ENCODE peak calls at places on chromosome 18, in seven cellular contexts. F is ovary, B is DND-41, Y is pancreas, D is neural progenitor cell, L is psoas muscle, T is mucosa of descending colon. E is an unnamed sample. For H3K4me1, the result is how much of the 10 kb centered on the place peaks cover.

GRCh38 chr18:78701753-78702409 is 277.7 kb upstream of the SALL3 start:
- DNase-seq in F (no peak), B (no peak), Y (no peak), D (no peak), L (no peak), T (no peak), E (no peak)

GRCh38 chr18:63850010-63850409 is 37.5 kb upstream of the SERPINB2 start:
- DNase-seq in F (no peak), B (peak), Y (no peak), D (peak), L (no peak), T (no peak), E (no peak)

GRCh38 chr18:57798713-57799373 is 4.3 kb downstream of the ATP8B1 start:
- DNase-seq in F (no peak), B (no peak), Y (no peak), D (no peak), L (no peak), T (no peak), E (no peak)

GRCh38 chr18:10834128-10834815 is 308.4 kb downstream of the NAPG start:
- DNase-seq in F (no peak), B (no peak), Y (no peak), D (no peak), L (no peak), T (no peak), E (no peak)

GRCh38 chr18:21914739-21915319 is 174.2 kb downstream of the MIB1 start:
- DNase-seq in F (no peak), B (no peak), Y (peak), D (peak), L (no peak), T (no peak), E (no peak)

GRCh38 chr18:31511098-31511497 is 13.1 kb downstream of the DSG2 start:
- DNase-seq in F (no peak), B (no peak), Y (no peak), D (no peak), L (no peak), T (no peak), E (no peak)

GRCh38 chr18:54181856-54182612 is 42.4 kb downstream of the MBD2 start:
- DNase-seq in F (no peak), B (no peak), Y (no peak), D (no peak), L (no peak), T (no peak), E (no peak)

GRCh38 chr18:73283788-73284187 is 416.0 kb upstream of the NETO1 start:
- DNase-seq in F (no peak), B (no peak), Y (no peak), D (no peak), L (no peak), T (no peak), E (no peak)

GRCh38 chr18:23825978-23826405 is 136.7 kb downstream of the LAMA3 start:
- DNase-seq in F (peak), B (peak), Y (no peak), D (no peak), L (peak), T (no peak), E (peak)

GRCh38 chr18:50611529-50611941 is 51.6 kb downstream of the MAPK4 start:
- DNase-seq in F (no peak), B (no peak), Y (no peak), D (no peak), L (no peak), T (no peak), E (no peak)

GRCh38 chr18:37364237-37364636 is 201.4 kb downstream of the CELF4 start:
- DNase-seq in F (no peak), B (no peak), Y (peak), D (no peak), L (peak), T (no peak), E (no peak)

GRCh38 chr18:74252032-74252380 is 39.8 kb downstream of the CYB5A start:
- DNase-seq in F (peak), B (no peak), Y (no peak), D (no peak), L (no peak), T (no peak), E (no peak)

GRCh38 chr18:48064978-48065600 is 134.6 kb upstream of the SMAD2 start:
- DNase-seq in F (no peak), B (no peak), Y (no peak), D (no peak), L (no peak), T (no peak), E (no peak)

GRCh38 chr18:61019902-61020301 is 313.3 kb upstream of the CDH20 start:
- DNase-seq in F (no peak), B (no peak), Y (no peak), D (no peak), L (no peak), T (no peak), E (no peak)

GRCh38 chr18:4125246-4125938 is 329.7 kb downstream of the DLGAP1 start:
- DNase-seq in F (no peak), B (no peak), Y (no peak), D (peak), L (peak), T (no peak), E (no peak)

GRCh38 chr18:75139226-75139911 is 69.6 kb downstream of the PTGR3 start:
- DNase-seq in F (no peak), B (no peak), Y (no peak), D (no peak), L (no peak), T (no peak), E (no peak)

GRCh38 chr18:50203801-50204604 is 9.1 kb upstream of the MYO5B start:
- DNase-seq in F (no peak), B (no peak), Y (peak), D (peak), L (peak), T (no peak), E (no peak)

GRCh38 chr18:39667905-39668304 is 2102.3 kb upstream of the CELF4 start:
- DNase-seq in F (no peak), B (no peak), Y (no peak), D (no peak), L (no peak), T (no peak), E (no peak)

GRCh38 chr18:45540146-45540545 is 75.1 kb upstream of the SLC14A2 start:
- DNase-seq in F (no peak), B (no peak), Y (no peak), D (no peak), L (no peak), T (no peak), E (no peak)

GRCh38 chr18:45538444-45538843 is 76.8 kb upstream of the SLC14A2 start:
- DNase-seq in F (no peak), B (no peak), Y (no peak), D (no peak), L (no peak), T (no peak), E (no peak)

GRCh38 chr18:45541421-45541820 is 73.9 kb upstream of the SLC14A2 start:
- DNase-seq in F (no peak), B (no peak), Y (no peak), D (no peak), L (no peak), T (no peak), E (no peak)

GRCh38 chr18:45542043-45542442 is 73.2 kb upstream of the SLC14A2 start:
- DNase-seq in F (no peak), B (no peak), Y (no peak), D (no peak), L (no peak), T (no peak), E (no peak)

DNA sequence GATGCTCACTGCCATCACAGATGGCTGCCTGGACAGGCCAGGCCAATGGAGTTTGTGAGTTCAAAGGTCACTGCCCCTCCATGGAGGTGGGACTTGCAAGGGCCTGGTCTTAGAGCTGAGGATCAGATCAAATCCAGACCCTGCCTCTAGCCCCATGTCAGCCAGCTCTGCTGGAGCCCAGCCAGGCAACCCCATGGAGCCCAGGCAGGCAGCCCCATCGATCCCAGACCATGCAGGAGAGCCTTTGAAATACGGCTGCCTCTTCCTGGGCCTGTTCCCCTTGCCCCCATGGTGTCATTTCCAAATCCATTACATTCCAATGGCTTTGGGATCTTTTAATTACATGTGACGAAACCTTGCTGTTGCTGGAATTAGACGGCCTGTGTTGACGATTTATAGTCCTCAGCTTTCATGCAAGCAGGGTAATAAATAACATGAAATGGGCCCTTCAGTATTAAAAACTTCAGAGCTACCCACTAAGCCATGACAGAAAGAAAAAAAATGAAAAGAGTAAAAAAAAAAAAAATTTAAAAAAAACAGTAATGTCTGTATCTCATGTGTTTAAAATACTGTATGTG is 75.8 kb upstream of the SLC14A2 start:
- DNase-seq in F (no peak), B (no peak), Y (no peak), D (no peak), L (no peak), T (no peak), E (no peak)
- H3K4me1 ChIP-seq in F (under half), B (under half), Y (under half), D (under half), L (under half), T (under half), E (under half)

GRCh38 chr18:80088823-80089222 is 20.2 kb upstream of the ADNP2 start:
- DNase-seq in F (no peak), B (no peak), Y (no peak), D (no peak), L (no peak), T (no peak), E (no peak)

GRCh38 chr18:80086281-80086680 is 22.8 kb upstream of the ADNP2 start:
- DNase-seq in F (no peak), B (no peak), Y (no peak), D (no peak), L (no peak), T (no peak), E (no peak)

GRCh38 chr18:80088036-80088435 is 21.0 kb upstream of the ADNP2 start:
- DNase-seq in F (no peak), B (no peak), Y (no peak), D (no peak), L (no peak), T (no peak), E (no peak)
- H3K4me3 ChIP-seq in F (no peak), B (no peak), Y (no peak), D (no peak), L (no peak), T (no peak), E (no peak)

GRCh38 chr18:7111134-7111533 is 6.5 kb downstream of the LAMA1 start:
- DNase-seq in F (no peak), B (no peak), Y (no peak), D (no peak), L (no peak), T (no peak), E (no peak)

GRCh38 chr18:7117390-7118355 is at the start of gene LAMA1:
- DNase-seq in F (peak), B (no peak), Y (peak), D (peak), L (peak), T (no peak), E (no peak)

GRCh38 chr18:7116001-7116831 is 1.4 kb downstream of the LAMA1 start:
- DNase-seq in F (no peak), B (no peak), Y (no peak), D (peak), L (no peak), T (no peak), E (no peak)

GRCh38 chr18:7122376-7122775 is 4.8 kb upstream of the LAMA1 start:
- DNase-seq in F (no peak), B (no peak), Y (no peak), D (no peak), L (no peak), T (no peak), E (no peak)

GRCh38 chr18:7116832-7117389 is 686 bp downstream of the LAMA1 start:
- DNase-seq in F (no peak), B (no peak), Y (no peak), D (peak), L (peak), T (no peak), E (no peak)
- TF ChIP-seq CTCF in F (no peak), B (no peak), Y (no peak), D (peak), L (no peak), T (no peak), E (no peak)

DNA sequence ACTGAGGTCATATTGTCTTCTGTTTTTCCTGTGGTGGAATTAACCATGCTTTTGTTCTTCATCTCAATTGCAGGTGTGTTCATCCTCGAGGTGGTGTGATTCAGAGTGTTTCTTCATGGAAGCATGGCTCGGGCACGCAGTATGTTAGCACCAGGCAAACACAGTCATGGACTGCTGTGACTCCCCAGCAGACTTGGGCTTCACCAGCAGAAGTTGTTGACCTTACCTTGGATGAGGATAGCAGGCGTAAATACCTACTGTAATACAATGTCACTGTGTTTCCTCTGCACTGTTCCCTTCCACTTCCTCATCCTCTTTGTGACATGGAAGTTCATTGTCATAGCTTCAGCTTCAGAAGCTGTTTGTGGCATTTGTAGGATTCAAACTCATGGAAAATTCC is 158.7 kb downstream of the HAUS1 start:
- DNase-seq in F (no peak), B (no peak), Y (no peak), D (no peak), L (no peak), T (no peak), E (no peak)
- H3K4me1 ChIP-seq in F (under half), B (under half), Y (under half), D (under half), L (half or more), T (under half), E (under half)

GRCh38 chr18:13801260-13801601 is 22.7 kb upstream of the MC5R start:
- DNase-seq in F (no peak), B (no peak), Y (no peak), D (no peak), L (no peak), T (no peak), E (no peak)

GRCh38 chr18:13804305-13804704 is 19.6 kb upstream of the MC5R start:
- DNase-seq in F (no peak), B (no peak), Y (no peak), D (no peak), L (no peak), T (no peak), E (no peak)

GRCh38 chr18:13797157-13797611 is 26.8 kb upstream of the MC5R start:
- DNase-seq in F (no peak), B (no peak), Y (no peak), D (no peak), L (no peak), T (no peak), E (no peak)

GRCh38 chr18:13799396-13799795 is 24.6 kb upstream of the MC5R start:
- DNase-seq in F (no peak), B (no peak), Y (no peak), D (no peak), L (no peak), T (no peak), E (no peak)

DNA sequence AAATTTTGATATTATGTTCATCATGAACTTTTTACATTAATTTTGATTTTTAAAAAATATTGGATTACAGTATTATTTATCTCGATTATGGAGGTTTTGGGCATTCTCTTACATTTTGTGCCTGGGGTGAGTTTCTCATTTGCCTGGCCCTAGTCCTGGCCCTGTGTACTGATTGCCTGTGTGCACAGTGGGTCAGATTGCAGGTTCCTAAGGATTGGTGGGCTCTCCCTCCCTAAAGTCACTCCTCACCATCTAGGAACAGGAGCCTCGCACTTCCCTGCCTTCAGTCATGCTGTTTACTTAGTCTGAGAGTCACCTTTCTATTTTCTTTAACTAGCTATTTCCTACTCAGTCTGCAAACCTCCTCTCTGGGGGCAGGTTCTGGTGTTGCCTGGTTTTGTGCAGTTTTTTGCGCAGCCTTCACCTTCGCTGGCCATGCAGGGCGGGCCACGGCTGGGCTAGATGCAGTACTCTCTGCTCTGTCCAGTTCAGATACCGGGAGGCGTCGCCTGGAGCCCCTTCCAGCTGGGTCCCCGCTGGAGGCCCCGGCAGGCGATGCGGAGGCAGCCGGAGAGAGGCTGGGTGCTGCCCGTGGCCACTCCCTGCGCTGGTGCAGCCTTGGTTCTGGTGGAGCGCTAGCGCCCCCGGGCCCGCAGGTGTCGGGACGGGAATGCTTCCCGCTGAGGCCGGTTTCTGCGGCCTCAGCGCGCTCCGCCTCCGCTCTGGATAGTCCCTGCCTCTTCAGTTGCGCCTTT is 23.3 kb upstream of the MC5R start:
- DNase-seq in F (peak), B (no peak), Y (peak), D (peak), L (peak), T (peak), E (peak)
- H3K4me3 ChIP-seq in F (peak), B (no peak), Y (no peak), D (peak), L (peak), T (no peak), E (no peak)

GRCh38 chr18:46623541-46623940 is 33.5 kb downstream of the LOXHD1 start:
- DNase-seq in F (no peak), B (peak), Y (no peak), D (no peak), L (no peak), T (peak), E (no peak)

GRCh38 chr18:46624127-46624526 is 32.9 kb downstream of the LOXHD1 start:
- DNase-seq in F (no peak), B (peak), Y (no peak), D (no peak), L (no peak), T (no peak), E (no peak)

GRCh38 chr18:46622451-46622850 is 34.6 kb downstream of the LOXHD1 start:
- DNase-seq in F (no peak), B (no peak), Y (no peak), D (no peak), L (no peak), T (no peak), E (no peak)

GRCh38 chr18:46621871-46622270 is 35.1 kb downstream of the LOXHD1 start:
- DNase-seq in F (no peak), B (no peak), Y (no peak), D (no peak), L (no peak), T (no peak), E (no peak)

GRCh38 chr18:46622999-46623398 is 34.0 kb downstream of the LOXHD1 start:
- DNase-seq in F (no peak), B (no peak), Y (no peak), D (no peak), L (no peak), T (no peak), E (no peak)
- TF ChIP-seq CTCF in F (no peak), B (peak), Y (no peak), D (no peak), L (no peak), T (no peak), E (no peak)

DNA sequence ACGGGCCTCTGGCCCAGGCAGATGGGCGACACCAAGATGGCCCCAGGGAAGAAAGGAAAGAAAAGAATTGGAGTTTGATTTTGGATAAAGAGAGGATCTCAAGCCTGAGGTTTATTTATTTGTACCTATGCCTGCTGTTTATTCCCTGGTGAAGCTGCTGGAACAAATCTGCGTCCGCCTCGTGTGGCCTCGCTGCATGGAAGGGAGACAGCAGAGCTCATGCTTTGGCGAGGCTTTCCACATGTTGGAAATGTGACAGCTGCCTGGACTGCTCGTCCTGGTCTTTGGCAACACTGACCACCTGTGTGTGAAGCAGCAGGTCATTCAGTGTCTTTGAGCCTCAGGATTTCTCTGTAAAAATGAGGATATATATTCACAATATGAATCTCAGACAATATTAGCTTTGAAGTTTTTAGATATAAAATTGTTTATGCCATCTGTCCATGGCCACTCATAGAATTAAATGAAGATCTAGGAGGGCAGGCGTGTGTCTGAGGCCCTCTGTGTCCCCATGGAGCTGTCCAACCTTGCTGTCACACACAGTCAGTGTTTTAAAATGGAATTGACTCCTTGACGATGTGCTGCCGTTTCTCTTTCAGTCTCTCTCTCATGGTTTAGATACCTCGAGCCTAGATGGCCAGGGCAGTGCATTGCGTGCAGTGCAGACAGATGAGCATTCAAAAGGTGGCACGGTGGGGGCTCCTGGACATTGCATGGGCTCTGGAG is 94.3 kb downstream of the SOCS6 start:
- DNase-seq in F (no peak), B (no peak), Y (no peak), D (no peak), L (no peak), T (no peak), E (no peak)
- H3K4me1 ChIP-seq in F (under half), B (under half), Y (under half), D (under half), L (under half), T (under half), E (under half)

E was measured in uterus.